ENCODE peak calls at places on chromosomes 13 and 19, in nine cellular contexts. Z is breast epithelium, B is gastrocnemius medialis, W is neural progenitor cell, C is thoracic aorta, T is heart right ventricle, L is body of pancreas, V is ovary, S is tibial artery. D is an unnamed sample.

GRCh38 chr13:73578251-73578875 is 519.6 kb downstream of the KLF5 start:
- DNase-seq in B (no peak), Z (no peak), W (no peak), C (no peak), S (no peak), T (no peak), V (no peak), L (no peak), D (no peak)

GRCh38 chr13:72195044-72195704 is 328.2 kb upstream of the DACH1 start:
- DNase-seq in W (no peak), Z (no peak), C (no peak), V (no peak), B (no peak), S (no peak), L (no peak), T (no peak), D (no peak)

GRCh38 chr13:48593551-48593950 is 60.2 kb upstream of the CYSLTR2 start:
- DNase-seq in W (no peak), V (no peak), T (no peak), L (no peak), B (no peak), S (no peak), Z (no peak), C (no peak), D (no peak)

GRCh38 chr13:30333601-30334000 is 26.2 kb upstream of the KATNAL1 start:
- DNase-seq in V (no peak), S (no peak), C (no peak), L (no peak), B (no peak), Z (no peak), W (no peak), T (no peak), D (no peak)

GRCh38 chr13:25463496-25463895 is 91.7 kb downstream of the ATP8A2 start:
- DNase-seq in W (no peak), V (no peak), Z (no peak), S (no peak), B (no peak), L (no peak), T (no peak), C (no peak), D (no peak)

GRCh38 chr19:35928507-35928906 is 7.7 kb upstream of the LRFN3 start:
- DNase-seq in T (no peak), B (no peak), S (no peak), L (no peak), Z (no peak), W (no peak), V (no peak), C (no peak), D (no peak)

GRCh38 chr13:106210327-106210726 is 325.1 kb downstream of the EFNB2 start:
- DNase-seq in B (no peak), W (no peak), Z (no peak), T (no peak), V (no peak), C (no peak), S (no peak), L (no peak), D (no peak)

GRCh38 chr19:44071824-44072542 is at the start of gene ZNF284:
- DNase-seq in Z (peak), W (peak), C (peak), V (peak), B (peak), L (peak), S (peak), T (peak), D (peak)

GRCh38 chr19:50716178-50717025 is 3.2 kb downstream of the SHANK1 start:
- DNase-seq in T (no peak), S (no peak), V (no peak), W (no peak), Z (no peak), C (no peak), B (no peak), L (no peak), D (no peak)

GRCh38 chr13:84896128-84896527 is 903.1 kb downstream of the SLITRK6 start:
- DNase-seq in B (no peak), Z (no peak), L (peak), T (no peak), S (no peak), W (peak), C (no peak), V (no peak), D (no peak)

GRCh38 chr13:95603887-95604533 is 40.5 kb downstream of the DZIP1 start:
- DNase-seq in L (peak), C (no peak), Z (peak), B (no peak), W (no peak), T (peak), S (no peak), V (no peak), D (no peak)

GRCh38 chr19:42271861-42272534 is 2.9 kb downstream of the CIC start:
- DNase-seq in S (no peak), Z (no peak), W (no peak), L (no peak), T (no peak), B (peak), C (no peak), V (peak), D (no peak)
- H3K27ac ChIP-seq in S (peak), Z (peak), W (no peak), L (no peak), T (peak), B (peak), C (peak), V (no peak), D (no peak)

GRCh38 chr13:103351035-103351828 is 285.0 kb upstream of the SLC10A2 start:
- DNase-seq in B (no peak), T (peak), L (peak), V (no peak), C (no peak), W (peak), S (no peak), Z (no peak), D (no peak)
- H3K27ac ChIP-seq in B (no peak), T (peak), L (no peak), V (no peak), C (no peak), W (no peak), S (no peak), Z (no peak), D (no peak)

DNA sequence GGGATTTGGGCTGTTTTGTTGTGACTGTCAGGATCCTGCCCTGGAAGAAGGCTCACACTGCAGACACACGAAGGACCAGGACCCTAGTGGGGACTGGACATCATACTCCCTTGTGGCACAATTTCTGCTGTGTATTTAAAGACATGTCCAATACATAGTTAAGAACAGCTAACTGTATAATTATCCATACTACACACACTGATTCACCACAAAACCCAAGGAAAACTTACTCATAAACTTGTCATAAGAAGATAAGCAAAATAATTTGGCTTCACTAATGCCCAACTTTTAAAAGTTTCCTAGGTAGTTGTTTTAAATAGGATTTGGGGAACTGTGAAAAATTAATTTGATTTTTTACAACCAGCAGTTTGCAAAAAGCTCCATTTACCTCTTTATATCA is 46.1 kb downstream of the LATS2 start:
- DNase-seq in Z (no peak), S (peak), L (no peak), B (peak), V (no peak), W (no peak), C (no peak), T (no peak), D (no peak)
- H3K27ac ChIP-seq in Z (peak), S (peak), L (peak), B (peak), V (no peak), W (no peak), C (peak), T (peak), D (no peak)

DNA sequence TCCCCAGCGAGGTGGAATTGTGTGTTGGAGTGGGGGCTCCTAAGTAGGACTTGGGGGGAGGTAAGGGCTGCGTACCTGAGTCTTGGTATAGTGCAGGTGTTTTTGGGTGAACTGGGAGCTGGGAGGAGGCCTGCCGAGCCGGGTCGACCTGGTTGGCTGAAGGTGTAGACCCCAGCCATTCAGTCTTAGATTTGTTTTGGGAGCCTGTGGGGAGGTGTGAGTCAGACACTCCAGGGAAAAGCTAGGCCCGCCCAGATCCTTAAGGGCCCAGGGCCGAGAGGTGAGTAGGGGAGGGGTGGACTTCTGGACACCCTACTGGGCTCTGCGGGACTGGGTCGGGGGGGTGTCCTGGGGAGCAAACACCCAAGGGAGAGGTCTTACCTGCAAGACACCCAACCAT is 935 bp downstream of the CRB3 start:
- DNase-seq in B (no peak), C (no peak), T (no peak), V (no peak), S (no peak), Z (no peak), W (no peak), L (no peak), D (no peak)
- H3K27ac ChIP-seq in B (no peak), C (no peak), T (no peak), V (no peak), S (no peak), Z (no peak), W (no peak), L (peak), D (no peak)

GRCh38 chr13:37868691-37869505 is 674 bp downstream of the TRPC4 start:
- DNase-seq in W (peak), B (no peak), C (no peak), V (no peak), T (no peak), Z (no peak), S (no peak), L (no peak), D (no peak)
- H3K27ac ChIP-seq in W (peak), B (peak), C (peak), V (peak), T (no peak), Z (no peak), S (peak), L (no peak), D (no peak)

GRCh38 chr19:55677572-55678028 is 2.6 kb downstream of the EPN1 start:
- DNase-seq in B (no peak), W (no peak), S (no peak), V (no peak), T (no peak), L (peak), Z (no peak), C (no peak), D (no peak)
- H3K27ac ChIP-seq in B (peak), W (no peak), S (no peak), V (no peak), T (no peak), L (peak), Z (no peak), C (peak), D (peak)

GRCh38 chr13:114123448-114123847 is 9.0 kb downstream of the RASA3 start:
- DNase-seq in T (no peak), B (no peak), Z (no peak), S (no peak), V (no peak), L (no peak), C (no peak), W (no peak), D (no peak)
- H3K27ac ChIP-seq in T (peak), B (no peak), Z (peak), S (no peak), V (no peak), L (no peak), C (no peak), W (no peak), D (no peak)

DNA sequence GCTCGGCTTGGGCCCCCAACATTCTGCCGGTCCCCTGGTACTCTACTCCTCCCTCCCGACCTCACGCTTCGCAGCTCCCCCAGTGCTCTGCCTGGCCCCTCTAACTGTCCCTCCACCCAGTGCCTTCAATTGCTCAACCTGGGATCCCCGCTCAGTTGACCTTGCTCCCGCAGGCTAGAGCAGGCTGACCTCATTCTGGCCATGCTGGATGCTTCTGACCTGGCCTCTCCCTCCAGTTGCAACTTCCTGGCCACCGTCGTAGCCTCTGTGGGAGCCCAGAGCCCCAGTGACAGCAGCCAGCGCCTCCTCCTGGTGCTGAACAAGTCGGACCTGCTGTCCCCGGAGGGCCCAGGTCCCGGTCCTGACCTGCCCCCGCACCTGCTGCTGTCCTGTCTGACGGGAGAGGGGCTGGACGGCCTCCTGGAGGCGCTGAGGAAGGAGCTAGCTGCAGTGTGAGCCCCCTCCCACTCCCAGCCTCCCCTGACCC is 3.6 kb downstream of the GTPBP3 start:
- DNase-seq in B (no peak), T (no peak), C (no peak), V (no peak), S (no peak), L (no peak), W (no peak), Z (no peak), D (no peak)
- H3K27ac ChIP-seq in B (no peak), T (no peak), C (no peak), V (no peak), S (no peak), L (no peak), W (no peak), Z (no peak), D (no peak)